ENCODE peak calls at places on chromosome 1, in five cellular contexts. One of them, this sample, is unnamed. For H3K4me1, the result is how much of the 10 kb centered on the place peaks cover.

GRCh38 chr1:62530516-62531154 is 66.7 kb upstream of the ANGPTL3 start:
- DNase-seq in naive thymus-derived CD4-positive, alpha-beta T cell: no peak
- DNase-seq in suprapubic skin: no peak
- DNase-seq in A549: peak
- DNase-seq in esophagus squamous epithelium: no peak
- DNase-seq in this sample: no peak

GRCh38 chr1:23376890-23377811 is 7.5 kb upstream of the ZNF436 start:
- DNase-seq in suprapubic skin: no peak
- DNase-seq in naive thymus-derived CD4-positive, alpha-beta T cell: no peak
- DNase-seq in A549: peak
- DNase-seq in esophagus squamous epithelium: no peak
- DNase-seq in this sample: no peak

GRCh38 chr1:41804176-41804575 is 114.5 kb downstream of the HIVEP3 start:
- DNase-seq in A549: no peak
- DNase-seq in esophagus squamous epithelium: no peak
- DNase-seq in suprapubic skin: no peak
- DNase-seq in naive thymus-derived CD4-positive, alpha-beta T cell: no peak
- DNase-seq in this sample: no peak

GRCh38 chr1:50644447-50645105 is 221.3 kb upstream of the DMRTA2 start:
- DNase-seq in naive thymus-derived CD4-positive, alpha-beta T cell: no peak
- DNase-seq in esophagus squamous epithelium: no peak
- DNase-seq in suprapubic skin: no peak
- DNase-seq in A549: no peak
- DNase-seq in this sample: no peak

GRCh38 chr1:227947678-227948492 is at the start of gene WNT9A:
- DNase-seq in A549: peak
- DNase-seq in naive thymus-derived CD4-positive, alpha-beta T cell: no peak
- DNase-seq in esophagus squamous epithelium: no peak
- DNase-seq in suprapubic skin: peak
- DNase-seq in this sample: no peak

GRCh38 chr1:150863765-150864164 is 12.6 kb downstream of the ARNT start:
- DNase-seq in suprapubic skin: no peak
- DNase-seq in naive thymus-derived CD4-positive, alpha-beta T cell: no peak
- DNase-seq in esophagus squamous epithelium: no peak
- DNase-seq in A549: no peak
- DNase-seq in this sample: no peak

GRCh38 chr1:107459204-107459904 is 318.5 kb downstream of the NTNG1 start:
- DNase-seq in suprapubic skin: no peak
- DNase-seq in naive thymus-derived CD4-positive, alpha-beta T cell: no peak
- DNase-seq in A549: no peak
- DNase-seq in esophagus squamous epithelium: no peak
- DNase-seq in this sample: no peak

GRCh38 chr1:208597571-208597970 is 353.4 kb upstream of the PLXNA2 start:
- DNase-seq in A549: no peak
- DNase-seq in suprapubic skin: no peak
- DNase-seq in naive thymus-derived CD4-positive, alpha-beta T cell: no peak
- DNase-seq in esophagus squamous epithelium: no peak
- DNase-seq in this sample: no peak

GRCh38 chr1:56148466-56149193 is 430.7 kb downstream of the PLPP3 start:
- DNase-seq in A549: no peak
- DNase-seq in suprapubic skin: no peak
- DNase-seq in naive thymus-derived CD4-positive, alpha-beta T cell: no peak
- DNase-seq in esophagus squamous epithelium: no peak
- DNase-seq in this sample: no peak

GRCh38 chr1:245441699-245442098 is 286.9 kb downstream of the KIF26B start:
- DNase-seq in esophagus squamous epithelium: no peak
- DNase-seq in naive thymus-derived CD4-positive, alpha-beta T cell: no peak
- DNase-seq in A549: no peak
- DNase-seq in suprapubic skin: no peak
- DNase-seq in this sample: no peak

GRCh38 chr1:207817166-207817565 is 65.3 kb downstream of the CD46 start:
- DNase-seq in suprapubic skin: peak
- DNase-seq in esophagus squamous epithelium: no peak
- DNase-seq in naive thymus-derived CD4-positive, alpha-beta T cell: no peak
- DNase-seq in A549: no peak
- DNase-seq in this sample: peak

GRCh38 chr1:233112184-233113008 is 162.0 kb downstream of the NTPCR start:
- DNase-seq in esophagus squamous epithelium: no peak
- DNase-seq in suprapubic skin: no peak
- DNase-seq in naive thymus-derived CD4-positive, alpha-beta T cell: no peak
- DNase-seq in A549: peak
- DNase-seq in this sample: no peak

GRCh38 chr1:91883470-91883869 is 2.5 kb downstream of the TGFBR3 start:
- DNase-seq in esophagus squamous epithelium: no peak
- DNase-seq in suprapubic skin: no peak
- DNase-seq in A549: peak
- DNase-seq in naive thymus-derived CD4-positive, alpha-beta T cell: peak
- DNase-seq in this sample: no peak

GRCh38 chr1:99808391-99809115 is 41.6 kb upstream of the AGL start:
- DNase-seq in esophagus squamous epithelium: no peak
- DNase-seq in suprapubic skin: no peak
- DNase-seq in naive thymus-derived CD4-positive, alpha-beta T cell: peak
- DNase-seq in A549: peak
- DNase-seq in this sample: peak

GRCh38 chr1:157089789-157090188 is 9.8 kb downstream of the ETV3L start:
- DNase-seq in esophagus squamous epithelium: no peak
- DNase-seq in A549: no peak
- DNase-seq in naive thymus-derived CD4-positive, alpha-beta T cell: no peak
- DNase-seq in suprapubic skin: no peak
- DNase-seq in this sample: no peak
- H3K4me1 ChIP-seq in esophagus squamous epithelium: under half
- H3K4me1 ChIP-seq in A549: under half
- H3K4me1 ChIP-seq in naive thymus-derived CD4-positive, alpha-beta T cell: under half
- H3K4me1 ChIP-seq in suprapubic skin: under half
- H3K4me1 ChIP-seq in this sample: under half

DNA sequence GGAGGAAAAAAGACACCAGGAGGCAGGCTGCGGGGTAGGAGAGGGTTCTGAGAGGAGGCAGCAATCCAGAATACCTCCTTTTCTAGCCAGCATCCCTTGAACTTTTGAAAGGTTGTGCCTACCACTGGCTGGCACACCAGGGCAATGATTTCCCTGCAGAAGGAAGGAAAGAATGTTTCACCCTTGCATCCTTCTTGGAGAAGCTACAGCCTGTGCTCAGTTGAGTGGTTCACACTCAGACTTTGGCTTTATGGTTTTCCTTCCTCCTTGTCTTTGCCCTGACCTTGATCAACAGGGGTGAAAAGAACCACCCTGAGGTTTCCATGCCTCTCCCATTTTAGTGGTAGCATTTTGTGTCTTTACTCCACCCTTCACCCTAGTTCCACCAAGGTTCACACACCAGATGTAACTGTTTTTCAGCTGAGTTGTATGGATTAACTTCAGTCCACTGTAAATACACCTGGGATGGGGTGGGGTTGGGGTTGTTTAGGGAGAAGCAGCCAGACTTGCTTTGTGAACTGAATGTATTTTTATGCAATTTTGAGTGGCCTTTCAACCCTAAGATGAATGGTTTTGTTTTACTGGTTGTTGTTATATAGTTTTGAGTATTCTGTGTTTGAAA is 122.3 kb downstream of the SYT2 start:
- DNase-seq in naive thymus-derived CD4-positive, alpha-beta T cell: no peak
- DNase-seq in suprapubic skin: no peak
- DNase-seq in esophagus squamous epithelium: no peak
- DNase-seq in A549: no peak
- DNase-seq in this sample: no peak
- H3K4me1 ChIP-seq in naive thymus-derived CD4-positive, alpha-beta T cell: under half
- H3K4me1 ChIP-seq in suprapubic skin: half or more
- H3K4me1 ChIP-seq in esophagus squamous epithelium: half or more
- H3K4me1 ChIP-seq in A549: half or more
- H3K4me1 ChIP-seq in this sample: under half

GRCh38 chr1:59474496-59474895 is 177.6 kb downstream of the FGGY start:
- DNase-seq in naive thymus-derived CD4-positive, alpha-beta T cell: no peak
- DNase-seq in suprapubic skin: no peak
- DNase-seq in A549: no peak
- DNase-seq in esophagus squamous epithelium: no peak
- DNase-seq in this sample: no peak

GRCh38 chr1:59477867-59478266 is 181.0 kb downstream of the FGGY start:
- DNase-seq in naive thymus-derived CD4-positive, alpha-beta T cell: no peak
- DNase-seq in A549: no peak
- DNase-seq in esophagus squamous epithelium: no peak
- DNase-seq in suprapubic skin: no peak
- DNase-seq in this sample: no peak

GRCh38 chr1:59477286-59477685 is 180.4 kb downstream of the FGGY start:
- DNase-seq in A549: no peak
- DNase-seq in suprapubic skin: no peak
- DNase-seq in esophagus squamous epithelium: no peak
- DNase-seq in naive thymus-derived CD4-positive, alpha-beta T cell: no peak
- DNase-seq in this sample: no peak

GRCh38 chr1:59473813-59474212 is 176.9 kb downstream of the FGGY start:
- DNase-seq in suprapubic skin: no peak
- DNase-seq in naive thymus-derived CD4-positive, alpha-beta T cell: no peak
- DNase-seq in A549: no peak
- DNase-seq in esophagus squamous epithelium: no peak
- DNase-seq in this sample: no peak

DNA sequence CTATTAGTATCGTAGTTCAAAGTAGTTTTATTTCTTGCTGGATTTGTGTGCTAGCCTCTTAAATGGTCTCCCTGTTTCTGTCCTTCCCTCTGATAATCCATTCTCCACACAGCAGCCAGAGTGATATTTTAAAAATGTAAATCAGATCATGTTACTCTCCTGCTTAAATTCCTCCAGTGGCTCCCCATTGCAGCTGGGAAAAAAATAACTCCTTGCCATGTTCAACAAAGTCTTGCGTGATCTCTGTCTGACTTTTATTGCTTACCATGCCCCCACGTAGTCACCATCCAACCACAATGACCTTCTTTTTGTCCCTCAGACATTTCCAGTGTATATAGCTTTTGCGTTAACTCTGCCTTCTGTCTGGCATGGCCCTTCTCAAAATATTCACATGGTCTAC is 178.8 kb downstream of the FGGY start:
- DNase-seq in suprapubic skin: no peak
- DNase-seq in A549: no peak
- DNase-seq in naive thymus-derived CD4-positive, alpha-beta T cell: no peak
- DNase-seq in esophagus squamous epithelium: no peak
- DNase-seq in this sample: no peak
- H3K4me1 ChIP-seq in suprapubic skin: under half
- H3K4me1 ChIP-seq in A549: under half
- H3K4me1 ChIP-seq in naive thymus-derived CD4-positive, alpha-beta T cell: under half
- H3K4me1 ChIP-seq in esophagus squamous epithelium: under half
- H3K4me1 ChIP-seq in this sample: under half

GRCh38 chr1:25544819-25545218 is 1.4 kb downstream of the LDLRAP1 start:
- DNase-seq in suprapubic skin: no peak
- DNase-seq in naive thymus-derived CD4-positive, alpha-beta T cell: no peak
- DNase-seq in A549: peak
- DNase-seq in esophagus squamous epithelium: no peak
- DNase-seq in this sample: no peak
- H3K4me1 ChIP-seq in suprapubic skin: under half
- H3K4me1 ChIP-seq in naive thymus-derived CD4-positive, alpha-beta T cell: under half
- H3K4me1 ChIP-seq in A549: under half
- H3K4me1 ChIP-seq in esophagus squamous epithelium: under half
- H3K4me1 ChIP-seq in this sample: under half

GRCh38 chr1:118877668-118878067 is 110.5 kb downstream of the TBX15 start:
- DNase-seq in A549: no peak
- DNase-seq in suprapubic skin: no peak
- DNase-seq in naive thymus-derived CD4-positive, alpha-beta T cell: no peak
- DNase-seq in esophagus squamous epithelium: no peak
- DNase-seq in this sample: no peak
- H3K4me1 ChIP-seq in A549: under half
- H3K4me1 ChIP-seq in suprapubic skin: under half
- H3K4me1 ChIP-seq in naive thymus-derived CD4-positive, alpha-beta T cell: under half
- H3K4me1 ChIP-seq in esophagus squamous epithelium: under half
- H3K4me1 ChIP-seq in this sample: under half

DNA sequence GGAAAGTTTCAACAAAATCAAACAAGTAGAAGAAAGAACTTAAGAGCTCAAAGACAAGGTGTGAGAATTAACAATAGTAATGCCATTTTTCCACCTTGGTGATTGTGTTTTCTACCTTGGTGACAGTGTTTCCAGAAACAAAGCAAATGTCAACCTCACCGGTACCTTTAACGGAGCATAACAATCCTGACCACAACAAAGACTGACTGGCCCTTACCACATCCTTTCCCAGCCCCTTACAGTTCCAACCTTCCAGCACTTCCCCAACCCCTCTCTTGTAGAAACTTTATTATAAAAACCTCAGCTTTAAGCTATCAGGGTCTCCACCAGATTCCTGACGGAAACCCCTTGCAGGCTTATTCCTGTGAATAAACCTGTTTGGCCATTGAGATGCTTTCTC is 16.7 kb downstream of the STYXL2 start:
- DNase-seq in esophagus squamous epithelium: no peak
- DNase-seq in suprapubic skin: no peak
- DNase-seq in naive thymus-derived CD4-positive, alpha-beta T cell: peak
- DNase-seq in A549: no peak
- DNase-seq in this sample: no peak
- H3K4me1 ChIP-seq in esophagus squamous epithelium: under half
- H3K4me1 ChIP-seq in suprapubic skin: under half
- H3K4me1 ChIP-seq in naive thymus-derived CD4-positive, alpha-beta T cell: under half
- H3K4me1 ChIP-seq in A549: under half
- H3K4me1 ChIP-seq in this sample: under half

GRCh38 chr1:38125837-38126520 is 79.4 kb upstream of the POU3F1 start:
- DNase-seq in suprapubic skin: no peak
- DNase-seq in A549: no peak
- DNase-seq in naive thymus-derived CD4-positive, alpha-beta T cell: no peak
- DNase-seq in esophagus squamous epithelium: no peak
- DNase-seq in this sample: no peak

GRCh38 chr1:38128511-38128910 is 81.9 kb upstream of the POU3F1 start:
- DNase-seq in A549: no peak
- DNase-seq in esophagus squamous epithelium: no peak
- DNase-seq in suprapubic skin: no peak
- DNase-seq in naive thymus-derived CD4-positive, alpha-beta T cell: no peak
- DNase-seq in this sample: no peak

GRCh38 chr1:38128926-38129453 is 82.4 kb upstream of the POU3F1 start:
- DNase-seq in suprapubic skin: no peak
- DNase-seq in A549: no peak
- DNase-seq in naive thymus-derived CD4-positive, alpha-beta T cell: no peak
- DNase-seq in esophagus squamous epithelium: no peak
- DNase-seq in this sample: no peak

GRCh38 chr1:38126970-38127369 is 80.4 kb upstream of the POU3F1 start:
- DNase-seq in suprapubic skin: no peak
- DNase-seq in A549: no peak
- DNase-seq in esophagus squamous epithelium: no peak
- DNase-seq in naive thymus-derived CD4-positive, alpha-beta T cell: no peak
- DNase-seq in this sample: no peak

GRCh38 chr1:38127432-38127831 is 80.8 kb upstream of the POU3F1 start:
- DNase-seq in esophagus squamous epithelium: no peak
- DNase-seq in suprapubic skin: no peak
- DNase-seq in naive thymus-derived CD4-positive, alpha-beta T cell: no peak
- DNase-seq in A549: no peak
- DNase-seq in this sample: no peak
- H3K4me1 ChIP-seq in esophagus squamous epithelium: under half
- H3K4me1 ChIP-seq in suprapubic skin: half or more
- H3K4me1 ChIP-seq in naive thymus-derived CD4-positive, alpha-beta T cell: under half
- H3K4me1 ChIP-seq in A549: under half
- H3K4me1 ChIP-seq in this sample: under half

This sample was measured in ascending aorta.